ENCODE peak calls at places on chromosome 1, in eight cellular contexts. J, M, V, X, A, P, D and H are unnamed samples.

GRCh38 chr1:54716299-54717047 is 812 bp downstream of the TTC4 start:
- DNase-seq in J (no peak), M (no peak), P (no peak), V (peak; percentile 69), X (peak; percentile 83), A (no peak), D (no peak), H (no peak)

GRCh38 chr1:8520483-8520966 is 202.6 kb downstream of the SLC45A1 start:
- DNase-seq in J (no peak), P (no peak), A (no peak), X (no peak), D (no peak), V (peak; percentile 53), M (no peak), H (no peak)

GRCh38 chr1:47440849-47441170 is 3.0 kb downstream of the FOXD2 start:
- DNase-seq in J (no peak), M (no peak), V (no peak), A (no peak), X (no peak), P (no peak), D (no peak), H (no peak)

GRCh38 chr1:230197644-230198567 is 130.9 kb downstream of the GALNT2 start:
- DNase-seq in J (no peak), X (no peak), P (no peak), V (no peak), A (no peak), M (no peak), D (no peak), H (no peak)

GRCh38 chr1:153774780-153775431 is at the start of gene SLC27A3:
- DNase-seq in V (peak; percentile 43), X (no peak), J (peak; percentile 58), D (peak; percentile 44), M (peak; percentile 64), P (no peak), A (no peak), H (no peak)

GRCh38 chr1:61052393-61053280 is 29.7 kb upstream of the NFIA start:
- DNase-seq in D (no peak), J (peak; percentile 61), X (no peak), M (no peak), P (no peak), V (no peak), A (no peak), H (no peak)

GRCh38 chr1:200409203-200409760 is 554 bp downstream of the ZNF281 start:
- DNase-seq in M (no peak), X (peak; percentile 61), J (peak; percentile 39), D (peak; percentile 34), A (no peak), P (peak; percentile 23), V (peak; percentile 57), H (peak; percentile 58)

GRCh38 chr1:210905944-210906453 is 227.9 kb downstream of the KCNH1 start:
- DNase-seq in V (no peak), M (no peak), J (no peak), X (no peak), P (no peak), A (no peak), D (no peak), H (no peak)

GRCh38 chr1:180151508-180151907 is 3.2 kb upstream of the QSOX1 start:
- DNase-seq in X (peak; percentile 94), D (no peak), V (peak; percentile 76), P (no peak), J (no peak), M (no peak), A (no peak), H (no peak)

GRCh38 chr1:201655910-201656669 is 117.2 kb downstream of the NAV1 start:
- DNase-seq in J (no peak), P (no peak), M (no peak), X (no peak), V (no peak), A (no peak), D (no peak), H (no peak)

GRCh38 chr1:205449750-205450443 is 5.9 kb downstream of the BLACAT1 start:
- DNase-seq in M (peak; percentile 51), P (no peak), V (peak; percentile 28), D (peak; percentile 53), X (peak; percentile 42), J (peak; percentile 75), A (no peak), H (no peak)

GRCh38 chr1:221868894-221869293 is 127.0 kb upstream of the DUSP10 start:
- DNase-seq in D (no peak), J (no peak), X (peak; percentile 83), A (no peak), P (no peak), V (peak; percentile 80), M (no peak), H (no peak)